ENCODE peak calls at places on chromosomes 2 and 18, in seven cellular contexts. V is kidney, Y is endothelial cell of umbilical vein, D is pancreas, E is left ventricle myocardium inferior, B is A549, R is gastrocnemius medialis. T is an unnamed sample.

GRCh38 chr2:15769235-15769634 is 171.1 kb upstream of the MYCN start:
- DNase-seq in V (no peak), Y (no peak), D (no peak), E (no peak), B (no peak), R (no peak), T (no peak)

GRCh38 chr2:13919981-13920382 is 712.5 kb upstream of the LRATD1 start:
- DNase-seq in V (no peak), Y (no peak), D (no peak), E (no peak), B (no peak), R (no peak), T (peak; percentile 88)

GRCh38 chr2:9944330-9944758 is 7.1 kb upstream of the GRHL1 start:
- DNase-seq in V (peak; percentile 41), Y (no peak), D (no peak), E (no peak), B (no peak), R (no peak), T (no peak)

GRCh38 chr2:233436691-233437438 is 82.6 kb downstream of the DGKD start:
- DNase-seq in V (no peak), Y (no peak), D (no peak), E (peak; percentile 61), B (no peak), R (no peak), T (no peak)

GRCh38 chr18:48918660-48919415 is 31.9 kb downstream of the SMAD7 start:
- DNase-seq in V (no peak), Y (no peak), D (no peak), E (no peak), B (no peak), R (no peak), T (no peak)

GRCh38 chr2:171146633-171147032 is 14.1 kb downstream of the TLK1 start:
- DNase-seq in V (no peak), Y (peak; percentile 83), D (no peak), E (no peak), B (no peak), R (no peak), T (peak; percentile 32)

GRCh38 chr2:186309901-186310300 is 176.2 kb upstream of the ZC3H15 start:
- DNase-seq in V (no peak), Y (no peak), D (no peak), E (no peak), B (no peak), R (no peak), T (no peak)

GRCh38 chr2:178194600-178195389 is 483 bp downstream of the OSBPL6 start:
- DNase-seq in V (peak; percentile 77), Y (peak; percentile 71), D (peak; percentile 77), E (peak; percentile 39), B (peak; percentile 58), R (peak; percentile 44), T (peak; percentile 58)

GRCh38 chr2:3675687-3676086 is 17.7 kb downstream of the ALLC start:
- DNase-seq in V (no peak), Y (no peak), D (no peak), E (no peak), B (no peak), R (no peak), T (no peak)

GRCh38 chr2:83587309-83587708 is 871.8 kb downstream of the SUCLG1 start:
- DNase-seq in V (no peak), Y (no peak), D (no peak), E (no peak), B (peak; percentile 37), R (no peak), T (no peak)

GRCh38 chr18:62814114-62814759 is 98.9 kb downstream of the PHLPP1 start:
- DNase-seq in V (no peak), Y (no peak), D (no peak), E (no peak), B (no peak), R (no peak), T (no peak)

GRCh38 chr18:60980422-60981005 is 352.7 kb upstream of the CDH20 start:
- DNase-seq in V (no peak), Y (no peak), D (no peak), E (no peak), B (no peak), R (no peak), T (no peak)

GRCh38 chr18:13710460-13710859 is 15.9 kb downstream of the FAM210A start:
- DNase-seq in V (no peak), Y (no peak), D (no peak), E (no peak), B (peak; percentile 14), R (no peak), T (peak; percentile 100)

GRCh38 chr2:7738596-7738995 is 821.4 kb downstream of the RNF144A start:
- DNase-seq in V (no peak), Y (no peak), D (no peak), E (no peak), B (no peak), R (no peak), T (no peak)

GRCh38 chr2:1282552-1282951 is 130.7 kb upstream of the TPO start:
- DNase-seq in V (no peak), Y (no peak), D (no peak), E (peak; percentile 33), B (no peak), R (no peak), T (no peak)

GRCh38 chr2:158015428-158016076 is 86.1 kb upstream of the UPP2 start:
- DNase-seq in V (no peak), Y (no peak), D (no peak), E (no peak), B (no peak), R (no peak), T (no peak)

GRCh38 chr2:195498176-195498575 is 158.8 kb upstream of the SLC39A10 start:
- DNase-seq in V (no peak), Y (peak; percentile 38), D (no peak), E (no peak), B (peak; percentile 33), R (no peak), T (no peak)

GRCh38 chr2:31255911-31256571 is 22.1 kb downstream of the EHD3 start:
- DNase-seq in V (no peak), Y (no peak), D (no peak), E (no peak), B (no peak), R (no peak), T (peak; percentile 30)

GRCh38 chr18:6039055-6039454 is 143.7 kb upstream of the TMEM200C start:
- DNase-seq in V (no peak), Y (no peak), D (no peak), E (no peak), B (no peak), R (no peak), T (no peak)

GRCh38 chr18:6044319-6044718 is 149.0 kb upstream of the TMEM200C start:
- DNase-seq in V (no peak), Y (no peak), D (no peak), E (no peak), B (no peak), R (no peak), T (no peak)

DNA sequence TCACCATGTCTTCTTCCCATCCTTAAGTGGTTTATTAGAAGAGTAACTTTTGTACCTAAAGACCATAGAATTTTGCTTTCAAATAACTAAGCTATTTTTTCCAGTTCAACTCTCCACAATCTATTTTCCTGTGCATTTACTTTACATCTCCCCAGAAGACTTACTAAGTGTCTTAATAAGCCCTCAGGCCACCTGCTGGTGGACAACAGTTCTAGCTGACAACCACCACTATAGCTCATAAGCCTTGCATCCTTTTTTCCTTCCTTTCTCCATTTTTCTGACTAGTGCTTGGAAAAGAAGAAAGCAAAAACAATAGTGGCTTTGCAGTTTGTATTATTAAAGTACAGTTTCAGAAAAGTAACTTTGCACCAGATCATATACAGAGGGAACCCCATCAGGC is 149.5 kb upstream of the TMEM200C start:
- DNase-seq in V (no peak), Y (no peak), D (no peak), E (no peak), B (no peak), R (no peak), T (no peak)
- TF ChIP-seq CTCF in V (no peak), Y (no peak), D (no peak), E (no peak), B (no peak), R (no peak), T (peak; percentile 26)

DNA sequence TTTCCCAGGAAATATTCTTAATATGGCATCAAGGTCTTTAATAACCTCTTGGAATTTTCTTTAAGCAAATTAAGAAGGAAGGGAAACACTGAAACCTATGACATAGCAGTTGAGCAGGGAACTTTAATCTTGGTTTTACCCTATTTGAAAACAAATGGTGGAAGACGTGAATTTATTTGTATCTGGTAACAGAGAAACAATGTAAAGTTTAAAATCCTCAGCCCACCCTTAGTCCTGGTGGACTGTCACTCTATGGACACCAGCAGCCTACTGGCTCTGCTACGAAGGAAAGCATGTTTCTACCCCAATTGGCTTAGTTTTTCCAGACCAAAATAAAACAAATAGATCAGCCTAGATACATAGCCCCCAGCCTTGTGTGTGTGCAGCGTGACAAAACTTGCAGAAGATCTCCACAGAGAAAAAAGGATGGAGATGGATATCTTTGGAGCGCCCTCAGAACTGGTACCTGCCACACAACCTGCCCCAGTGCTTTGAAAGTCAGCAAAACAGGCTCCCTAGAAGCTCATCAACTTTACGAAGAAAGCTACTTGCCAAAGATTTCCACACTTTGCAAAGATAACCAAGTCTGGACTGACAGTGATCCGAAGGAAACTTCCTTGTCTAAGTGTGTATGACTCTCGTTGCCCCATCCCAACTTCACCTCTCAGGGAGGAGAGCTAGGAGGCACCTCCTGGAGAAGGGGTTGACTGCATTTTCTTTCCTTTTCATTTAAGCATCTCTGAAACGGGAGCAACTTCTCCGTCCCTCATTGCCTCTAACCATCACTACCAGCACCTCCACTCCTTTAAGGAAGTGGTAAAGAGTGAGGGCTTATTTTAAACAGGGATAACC is 7.3 kb downstream of the ZEB2 start:
- DNase-seq in V (no peak), Y (peak; percentile 34), D (no peak), E (no peak), B (no peak), R (no peak), T (no peak)
- H3K4me1 ChIP-seq in V (peaks cover 23% of the 10 kb centered on the region), Y (peaks cover 48% of the 10 kb centered on the region), D (no peaks in the 10 kb centered on the region), E (peaks cover 81% of the 10 kb centered on the region), B (peaks cover 20% of the 10 kb centered on the region), R (peaks cover 67% of the 10 kb centered on the region), T (peaks cover under 1% of the 10 kb centered on the region)

DNA sequence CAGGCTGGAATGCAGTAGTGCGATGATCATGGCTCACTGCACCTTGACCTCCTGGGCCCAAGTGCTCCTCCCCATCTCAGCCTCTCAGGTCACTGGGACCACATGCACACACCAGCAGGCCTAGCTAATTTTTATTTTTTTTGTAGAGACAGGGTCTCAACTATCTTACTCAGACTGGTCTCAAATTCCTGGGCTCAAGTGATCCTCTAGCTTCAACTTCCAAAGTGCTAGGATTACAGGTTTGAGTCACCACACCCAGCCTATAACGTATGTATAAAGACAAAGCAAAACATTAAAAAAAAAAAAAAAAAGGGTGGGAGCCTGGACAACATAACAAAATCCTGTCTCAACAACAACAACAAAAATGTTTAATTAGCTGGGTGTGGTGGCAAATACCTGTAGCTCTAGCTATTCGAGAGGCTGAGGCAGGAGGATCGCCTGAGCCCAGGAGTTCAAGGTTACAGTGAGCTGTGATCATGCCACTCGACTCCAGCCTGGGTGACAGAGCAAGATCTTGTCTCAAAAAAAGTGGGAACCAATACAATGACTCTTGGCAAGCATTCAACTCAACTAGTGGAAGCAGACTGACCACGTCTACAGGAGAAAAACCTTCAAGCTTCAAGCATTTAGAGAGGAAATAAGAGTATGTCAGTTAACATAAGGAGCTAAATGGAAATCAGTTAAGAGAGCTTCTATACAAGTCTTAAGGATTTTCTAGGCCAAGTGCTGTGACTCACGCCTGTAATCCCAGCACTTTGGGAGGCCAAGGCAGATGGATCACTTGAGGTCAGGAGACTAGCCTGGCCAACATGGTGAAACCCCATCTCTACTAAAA is 2.6 kb downstream of the GTF3C2 start:
- DNase-seq in V (no peak), Y (no peak), D (no peak), E (no peak), B (no peak), R (peak; percentile 40), T (no peak)
- H3K27ac ChIP-seq in V (no peak overlapping the region), Y (no peak overlapping the region), D (no peak overlapping the region), E (no peak overlapping the region), B (no peak overlapping the region), R (peak overlapping the region; percentile 92), T (no peak overlapping the region)

GRCh38 chr2:135785032-135785431 is 43.4 kb downstream of the UBXN4 start:
- DNase-seq in V (no peak), Y (no peak), D (no peak), E (no peak), B (no peak), R (no peak), T (no peak)
- TF ChIP-seq CTCF in V (no peak), Y (no peak), D (no peak), E (peak; percentile 20), B (no peak), R (no peak), T (peak; percentile 28)

T was measured in foreskin keratinocyte.